ENCODE peak calls at places on chromosome 17, in four cellular contexts. G, P, X and J are unnamed samples.

GRCh38 chr17:66637491-66637890 is 197.4 kb upstream of the CACNG5 start:
- DNase-seq in P (no peak), X (no peak), G (no peak), J (no peak)

GRCh38 chr17:47895254-47895855 is 681 bp upstream of the SP2 start:
- DNase-seq in G (no peak), X (no peak), P (peak; percentile 76), J (peak; percentile 75)

GRCh38 chr17:61570118-61570517 is 20.9 kb downstream of the NACA2 start:
- DNase-seq in G (peak; percentile 19), X (no peak), P (no peak), J (no peak)

GRCh38 chr17:81365601-81366585 is 29.4 kb upstream of the BAHCC1 start:
- DNase-seq in P (peak; percentile 93), X (peak; percentile 88), G (peak; percentile 86), J (no peak)

GRCh38 chr17:27245230-27245696 is 48.7 kb upstream of the WSB1 start:
- DNase-seq in G (peak; percentile 97), P (peak; percentile 92), X (peak; percentile 64), J (peak; percentile 91)

GRCh38 chr17:70059076-70059475 is 15.9 kb upstream of the KCNJ16 start:
- DNase-seq in X (no peak), P (no peak), G (no peak), J (no peak)

GRCh38 chr17:39927928-39928867 is 666 bp downstream of the LRRC3C start:
- DNase-seq in X (no peak), G (no peak), P (peak; percentile 82), J (peak; percentile 61)

GRCh38 chr17:3935140-3935542 is 18.9 kb upstream of the P2RX1 start:
- DNase-seq in X (peak; percentile 78), P (peak; percentile 88), G (peak; percentile 89), J (no peak)

GRCh38 chr17:1099242-1099641 is 80.5 kb downstream of the ABR start:
- DNase-seq in X (no peak), G (no peak), P (no peak), J (no peak)

GRCh38 chr17:65355246-65355645 is 206.2 kb downstream of the AXIN2 start:
- DNase-seq in X (no peak), G (no peak), P (no peak), J (no peak)

GRCh38 chr17:53757559-53757958 is 65.2 kb upstream of the KIF2B start:
- DNase-seq in P (no peak), G (no peak), X (no peak), J (no peak)

GRCh38 chr17:17752822-17753448 is 71.7 kb downstream of the RAI1 start:
- DNase-seq in G (no peak), X (no peak), P (no peak), J (no peak)

GRCh38 chr17:58391302-58391984 is 25.9 kb downstream of the RNF43 start:
- DNase-seq in G (peak; percentile 80), P (peak; percentile 78), X (peak; percentile 85), J (no peak)
- H3K27ac ChIP-seq in G (peak overlapping the region; percentile 64), P (peak overlapping the region; percentile 39), X (peak overlapping the region; percentile 6), J (no peak overlapping the region)

GRCh38 chr17:75758131-75758905 is 6.7 kb downstream of the GALK1 start:
- DNase-seq in G (no peak), X (no peak), P (no peak), J (no peak)
- TF ChIP-seq CTCF in G (peak; percentile 36), X (no peak), P (no peak), J (no peak)

DNA sequence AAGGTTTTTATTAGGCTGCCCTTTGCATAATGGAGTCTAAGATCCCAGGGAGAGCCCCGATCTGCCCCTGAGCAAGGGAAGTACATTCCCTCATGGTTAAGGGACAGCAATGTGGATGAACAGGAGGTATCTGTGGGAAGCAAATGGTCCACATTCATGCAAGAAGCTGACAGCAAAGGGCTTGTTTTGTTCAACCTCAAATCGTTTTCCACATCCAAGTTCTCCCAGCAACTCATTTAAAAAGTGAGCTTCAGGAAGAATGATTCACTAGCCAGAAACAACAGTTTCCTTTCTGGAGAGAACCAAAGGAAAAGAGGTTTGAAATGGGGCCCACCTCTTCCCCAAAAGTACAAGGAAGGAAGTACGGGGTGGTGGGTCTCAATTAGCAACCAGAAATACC is 9.4 kb downstream of the HSPB9 start:
- DNase-seq in P (no peak), G (peak; percentile 50), X (no peak), J (no peak)
- H3K27ac ChIP-seq in P (peak overlapping the region; percentile 80), G (no peak overlapping the region), X (peak overlapping the region; percentile 80), J (peak overlapping the region; percentile 70)

DNA sequence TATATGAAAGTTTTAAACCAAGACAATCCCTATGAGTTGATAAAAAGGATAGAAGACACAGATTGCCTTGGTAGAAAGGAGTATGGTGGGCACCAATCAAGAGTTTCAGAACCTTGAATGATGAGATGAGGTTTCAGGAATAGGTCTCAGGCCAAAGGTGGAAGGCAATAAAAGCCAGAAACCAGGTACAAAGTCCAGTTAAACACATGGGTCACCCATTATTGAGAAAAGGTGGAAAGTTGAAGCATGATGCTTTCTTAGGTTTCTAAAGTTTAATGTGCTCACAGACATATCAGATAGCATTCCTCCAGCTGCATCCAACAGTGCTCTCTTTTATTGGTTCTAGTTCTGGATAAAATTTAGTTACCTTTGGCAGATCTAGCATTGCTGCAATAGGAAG is 950.8 kb upstream of the SOX9 start:
- DNase-seq in P (no peak), G (no peak), X (no peak), J (no peak)
- TF ChIP-seq CTCF in P (no peak), G (no peak), X (no peak), J (no peak)